ENCODE peak calls at places on chromosomes 4 and X, in six cellular contexts. K is HEK293T; H is left ventricle myocardium inferior; U is stimulated activated CD8-positive, alpha-beta memory T cell treated with anti-CD3 and anti-CD28 coated beads, Interleukin-4, amount 100 ng/mL, for 24 hours; Z is A549; W is activated CD4-positive, CD25-positive, alpha-beta regulatory T cell. I is an unnamed sample.

GRCh38 chr4:79576480-79576803 is 168.4 kb upstream of the GK2 start:
- DNase-seq in W (no peak), H (no peak), Z (no peak), K (peak), U (no peak), I (no peak)

GRCh38 chr4:137677851-137678250 is 145.6 kb upstream of the PCDH18 start:
- DNase-seq in Z (no peak), K (no peak), W (no peak), U (no peak), H (no peak), I (no peak)

GRCh38 chrX:21845096-21845495 is 5.7 kb downstream of the MBTPS2 start:
- DNase-seq in U (no peak), Z (no peak), H (no peak), W (no peak), K (no peak), I (no peak)

GRCh38 chr4:170428929-170429328 is 339.2 kb upstream of the AADAT start:
- DNase-seq in K (no peak), H (no peak), W (no peak), Z (no peak), U (no peak), I (no peak)

GRCh38 chrX:139106111-139106510 is 394.6 kb upstream of the FGF13 start:
- DNase-seq in K (no peak), Z (no peak), H (no peak), U (no peak), W (no peak), I (no peak)

GRCh38 chr4:57132746-57133142 is 22.6 kb upstream of the IGFBP7 start:
- DNase-seq in U (no peak), Z (no peak), W (no peak), K (no peak), H (no peak), I (no peak)

GRCh38 chrX:10755477-10756334 is 135.3 kb upstream of the MID1 start:
- DNase-seq in U (no peak), H (no peak), Z (peak), W (no peak), K (no peak), I (peak)

GRCh38 chr4:17038510-17039176 is 140.2 kb upstream of the LDB2 start:
- DNase-seq in K (no peak), Z (no peak), U (no peak), W (no peak), H (no peak), I (no peak)

GRCh38 chr4:42302348-42302747 is 94.9 kb upstream of the SHISA3 start:
- DNase-seq in H (no peak), Z (no peak), W (no peak), U (no peak), K (peak), I (no peak)

GRCh38 chrX:76796311-76796710 is 368.8 kb downstream of the MAGEE1 start:
- DNase-seq in Z (no peak), U (no peak), H (no peak), K (no peak), W (no peak), I (no peak)

GRCh38 chr4:165115301-165115700 is 2.6 kb upstream of the TMEM192 start:
- DNase-seq in Z (no peak), U (no peak), K (no peak), W (no peak), H (no peak), I (no peak)

GRCh38 chr4:152115121-152115520 is 354.3 kb upstream of the GATB start:
- DNase-seq in Z (no peak), K (no peak), U (no peak), W (no peak), H (no peak), I (no peak)

GRCh38 chr4:118723369-118723768 is 38.2 kb downstream of the METTL14 start:
- DNase-seq in K (no peak), W (no peak), Z (no peak), U (no peak), H (no peak), I (no peak)

GRCh38 chr4:186723207-186724047 is at the start of gene FAT1:
- DNase-seq in W (no peak), H (peak), Z (peak), U (no peak), K (peak), I (peak)

GRCh38 chr4:145216532-145216931 is 36.1 kb upstream of the OTUD4 start:
- DNase-seq in U (no peak), K (no peak), H (no peak), W (no peak), Z (no peak), I (no peak)

GRCh38 chr4:109998867-109999303 is 86.2 kb downstream of the EGF start:
- DNase-seq in K (peak), Z (peak), H (no peak), W (peak), U (no peak), I (no peak)

GRCh38 chr4:2546286-2546823 is 9.9 kb downstream of the FAM193A start:
- DNase-seq in K (no peak), W (no peak), Z (no peak), H (no peak), U (no peak), I (no peak)

GRCh38 chr4:17511041-17511949 is 595 bp downstream of the QDPR start:
- DNase-seq in U (peak), Z (peak), W (peak), H (peak), K (peak), I (peak)

GRCh38 chr4:153079824-153080486 is 124.3 kb upstream of the TRIM2 start:
- DNase-seq in K (no peak), W (no peak), U (no peak), H (no peak), Z (no peak), I (no peak)

GRCh38 chr4:87659247-87659931 is 9.3 kb downstream of the DMP1 start:
- DNase-seq in H (no peak), W (no peak), K (no peak), Z (peak), U (no peak), I (no peak)

GRCh38 chr4:40232610-40233009 is 35.8 kb downstream of the RHOH start:
- DNase-seq in Z (no peak), H (no peak), U (no peak), K (no peak), W (no peak), I (no peak)

GRCh38 chrX:101759000-101759399 is 99.3 kb upstream of the ARMCX2 start:
- DNase-seq in U (peak), Z (peak), H (peak), W (no peak), K (peak), I (peak)

I was measured in tibial artery.